ENCODE peak calls at places on chromosomes 7 and 10, in six cellular contexts. One of them, this sample, is unnamed.

GRCh38 chr7:40978047-40978446 is 724.8 kb downstream of the INHBA start:
- DNase-seq in mesendoderm: no peak
- DNase-seq in neuronal stem cell: no peak
- DNase-seq in trophoblast cell: no peak
- DNase-seq in H1: no peak
- DNase-seq in IMR-90: no peak
- DNase-seq in this sample: no peak

GRCh38 chr10:69382382-69383117 is 34.2 kb downstream of the TACR2 start:
- DNase-seq in trophoblast cell: no peak
- DNase-seq in H1: no peak
- DNase-seq in neuronal stem cell: no peak
- DNase-seq in IMR-90: peak; percentile 95
- DNase-seq in mesendoderm: no peak
- DNase-seq in this sample: peak; percentile 74

GRCh38 chr7:109094-109493 is 83.3 kb upstream of the FAM20C start:
- DNase-seq in H1: no peak
- DNase-seq in IMR-90: no peak
- DNase-seq in mesendoderm: no peak
- DNase-seq in neuronal stem cell: no peak
- DNase-seq in trophoblast cell: no peak
- DNase-seq in this sample: no peak

GRCh38 chr10:34334908-34335307 is 480.2 kb downstream of the PARD3 start:
- DNase-seq in H1: no peak
- DNase-seq in mesendoderm: no peak
- DNase-seq in IMR-90: no peak
- DNase-seq in neuronal stem cell: no peak
- DNase-seq in trophoblast cell: no peak
- DNase-seq in this sample: no peak

GRCh38 chr10:22590115-22590514 is 124.3 kb downstream of the PIP4K2A start:
- DNase-seq in neuronal stem cell: no peak
- DNase-seq in mesendoderm: no peak
- DNase-seq in IMR-90: peak; percentile 21
- DNase-seq in trophoblast cell: no peak
- DNase-seq in H1: no peak
- DNase-seq in this sample: no peak

GRCh38 chr7:2860627-2861133 is 16.6 kb upstream of the GNA12 start:
- DNase-seq in trophoblast cell: no peak
- DNase-seq in H1: no peak
- DNase-seq in IMR-90: no peak
- DNase-seq in mesendoderm: no peak
- DNase-seq in neuronal stem cell: no peak
- DNase-seq in this sample: no peak

GRCh38 chr10:60377955-60378354 is 11.7 kb downstream of the ANK3 start:
- DNase-seq in neuronal stem cell: no peak
- DNase-seq in IMR-90: peak; percentile 58
- DNase-seq in H1: no peak
- DNase-seq in mesendoderm: no peak
- DNase-seq in trophoblast cell: peak; percentile 10
- DNase-seq in this sample: no peak

GRCh38 chr10:79929409-79929904 is 19.4 kb downstream of the SFTPD start:
- DNase-seq in trophoblast cell: peak; percentile 89
- DNase-seq in H1: peak; percentile 93
- DNase-seq in neuronal stem cell: peak; percentile 65
- DNase-seq in IMR-90: peak; percentile 58
- DNase-seq in mesendoderm: peak; percentile 84
- DNase-seq in this sample: peak; percentile 62

GRCh38 chr10:77836299-77836820 is 90.2 kb downstream of the DLG5 start:
- DNase-seq in neuronal stem cell: no peak
- DNase-seq in trophoblast cell: peak; percentile 34
- DNase-seq in H1: no peak
- DNase-seq in mesendoderm: no peak
- DNase-seq in IMR-90: peak; percentile 22
- DNase-seq in this sample: peak; percentile 93

GRCh38 chr7:927031-927671 is 27.3 kb downstream of the ADAP1 start:
- DNase-seq in IMR-90: no peak
- DNase-seq in mesendoderm: peak; percentile 53
- DNase-seq in H1: peak; percentile 46
- DNase-seq in trophoblast cell: peak; percentile 100
- DNase-seq in neuronal stem cell: no peak
- DNase-seq in this sample: peak; percentile 17

GRCh38 chr7:87202705-87203104 is 16.8 kb downstream of the TMEM243 start:
- DNase-seq in IMR-90: no peak
- DNase-seq in H1: no peak
- DNase-seq in neuronal stem cell: no peak
- DNase-seq in trophoblast cell: no peak
- DNase-seq in mesendoderm: no peak
- DNase-seq in this sample: no peak

GRCh38 chr7:44100458-44101303 is 3.5 kb upstream of the AEBP1 start:
- DNase-seq in H1: no peak
- DNase-seq in IMR-90: peak; percentile 78
- DNase-seq in trophoblast cell: no peak
- DNase-seq in neuronal stem cell: no peak
- DNase-seq in mesendoderm: no peak
- DNase-seq in this sample: peak; percentile 89

GRCh38 chr10:110372656-110373055 is 67.9 kb upstream of the SMNDC1 start:
- DNase-seq in mesendoderm: no peak
- DNase-seq in trophoblast cell: no peak
- DNase-seq in IMR-90: no peak
- DNase-seq in neuronal stem cell: no peak
- DNase-seq in H1: no peak
- DNase-seq in this sample: no peak

GRCh38 chr7:100621554-100621953 is 9.2 kb downstream of the MOSPD3 start:
- DNase-seq in trophoblast cell: no peak
- DNase-seq in neuronal stem cell: no peak
- DNase-seq in mesendoderm: no peak
- DNase-seq in H1: no peak
- DNase-seq in IMR-90: no peak
- DNase-seq in this sample: peak; percentile 14

GRCh38 chr7:123120286-123120685 is 79.5 kb downstream of the SLC13A1 start:
- DNase-seq in mesendoderm: no peak
- DNase-seq in trophoblast cell: no peak
- DNase-seq in neuronal stem cell: no peak
- DNase-seq in IMR-90: no peak
- DNase-seq in H1: no peak
- DNase-seq in this sample: peak; percentile 52

GRCh38 chr7:155763721-155764431 is 48.4 kb downstream of the SHH start:
- DNase-seq in mesendoderm: no peak
- DNase-seq in H1: no peak
- DNase-seq in IMR-90: peak; percentile 77
- DNase-seq in trophoblast cell: no peak
- DNase-seq in neuronal stem cell: no peak
- DNase-seq in this sample: peak; percentile 86

GRCh38 chr7:105387621-105388372 is 924 bp downstream of the SRPK2 start:
- DNase-seq in neuronal stem cell: peak; percentile 61
- DNase-seq in IMR-90: peak; percentile 28
- DNase-seq in trophoblast cell: peak; percentile 84
- DNase-seq in H1: peak; percentile 67
- DNase-seq in mesendoderm: peak; percentile 82
- DNase-seq in this sample: peak; percentile 69

GRCh38 chr7:72546586-72546985 is 134.4 kb upstream of the CALN1 start:
- DNase-seq in H1: no peak
- DNase-seq in trophoblast cell: no peak
- DNase-seq in IMR-90: no peak
- DNase-seq in neuronal stem cell: no peak
- DNase-seq in mesendoderm: peak; percentile 69
- DNase-seq in this sample: no peak

GRCh38 chr7:101362334-101363195 is at the start of gene COL26A1:
- DNase-seq in trophoblast cell: peak; percentile 70
- DNase-seq in H1: peak; percentile 75
- DNase-seq in IMR-90: no peak
- DNase-seq in mesendoderm: peak; percentile 81
- DNase-seq in neuronal stem cell: peak; percentile 44
- DNase-seq in this sample: peak; percentile 35

GRCh38 chr7:118153551-118154177 is 30.3 kb upstream of the LSM8 start:
- DNase-seq in neuronal stem cell: peak; percentile 8
- DNase-seq in IMR-90: peak; percentile 33
- DNase-seq in H1: no peak
- DNase-seq in mesendoderm: peak; percentile 58
- DNase-seq in trophoblast cell: peak; percentile 91
- DNase-seq in this sample: peak; percentile 14

GRCh38 chr10:71531485-71532446 is 135.0 kb downstream of the CDH23 start:
- DNase-seq in trophoblast cell: no peak
- DNase-seq in mesendoderm: no peak
- DNase-seq in IMR-90: no peak
- DNase-seq in H1: no peak
- DNase-seq in neuronal stem cell: no peak
- DNase-seq in this sample: no peak

GRCh38 chr7:147245274-147245673 is 1128.7 kb downstream of the CNTNAP2 start:
- DNase-seq in mesendoderm: peak; percentile 74
- DNase-seq in H1: peak; percentile 66
- DNase-seq in IMR-90: peak; percentile 24
- DNase-seq in neuronal stem cell: peak; percentile 15
- DNase-seq in trophoblast cell: peak; percentile 56
- DNase-seq in this sample: peak; percentile 6

DNA sequence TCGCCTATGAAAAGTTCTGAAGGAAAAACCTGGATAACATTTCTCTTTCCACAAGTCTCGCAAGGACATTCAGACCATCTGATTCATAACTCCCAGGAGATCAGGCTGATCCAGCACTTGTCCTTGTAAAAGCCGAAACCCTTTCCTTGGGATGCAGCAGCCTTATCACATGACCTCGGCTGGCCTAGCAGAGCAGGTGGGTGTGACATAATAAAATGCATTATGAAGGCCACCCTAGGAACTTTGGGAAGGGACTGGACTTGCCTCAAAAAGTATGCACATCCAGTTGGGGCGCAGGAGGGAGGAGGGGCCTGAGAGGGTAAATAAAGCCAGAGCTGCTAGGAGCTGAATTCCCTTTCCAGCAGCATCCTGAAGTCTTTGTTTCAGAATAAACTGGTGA is 260.9 kb downstream of the SNX13 start:
- DNase-seq in IMR-90: no peak
- DNase-seq in neuronal stem cell: peak; percentile 36
- DNase-seq in mesendoderm: no peak
- DNase-seq in trophoblast cell: peak; percentile 14
- DNase-seq in H1: no peak
- DNase-seq in this sample: peak; percentile 82
- H3K9ac ChIP-seq in IMR-90: no peak overlapping the region
- H3K9ac ChIP-seq in neuronal stem cell: no peak overlapping the region
- H3K9ac ChIP-seq in mesendoderm: no peak overlapping the region
- H3K9ac ChIP-seq in trophoblast cell: no peak overlapping the region
- H3K9ac ChIP-seq in H1: no peak overlapping the region
- H3K9ac ChIP-seq in this sample: peak overlapping the region; percentile 87

GRCh38 chr7:133061792-133062191 is 20.1 kb downstream of the CHCHD3 start:
- DNase-seq in H1: no peak
- DNase-seq in trophoblast cell: no peak
- DNase-seq in mesendoderm: no peak
- DNase-seq in neuronal stem cell: no peak
- DNase-seq in IMR-90: no peak
- DNase-seq in this sample: no peak
- H3K23ac ChIP-seq in H1: no peak overlapping the region
- H3K23ac ChIP-seq in trophoblast cell: no peak overlapping the region
- H3K23ac ChIP-seq in mesendoderm: no peak overlapping the region
- H3K23ac ChIP-seq in neuronal stem cell: no peak overlapping the region
- H3K23ac ChIP-seq in IMR-90: no peak overlapping the region
- H3K23ac ChIP-seq in this sample: no peak overlapping the region

GRCh38 chr10:31709028-31709427 is 219.6 kb downstream of the ARHGAP12 start:
- DNase-seq in H1: no peak
- DNase-seq in mesendoderm: no peak
- DNase-seq in IMR-90: no peak
- DNase-seq in neuronal stem cell: no peak
- DNase-seq in trophoblast cell: no peak
- DNase-seq in this sample: no peak
- H3K4me3 ChIP-seq in H1: no peak overlapping the region
- H3K4me3 ChIP-seq in mesendoderm: no peak overlapping the region
- H3K4me3 ChIP-seq in IMR-90: no peak overlapping the region
- H3K4me3 ChIP-seq in neuronal stem cell: no peak overlapping the region
- H3K4me3 ChIP-seq in trophoblast cell: no peak overlapping the region
- H3K4me3 ChIP-seq in this sample: no peak overlapping the region

GRCh38 chr7:34247468-34247867 is 342.1 kb downstream of the BMPER start:
- DNase-seq in trophoblast cell: no peak
- DNase-seq in IMR-90: peak; percentile 33
- DNase-seq in neuronal stem cell: no peak
- DNase-seq in mesendoderm: no peak
- DNase-seq in H1: no peak
- DNase-seq in this sample: peak; percentile 69
- H3K9ac ChIP-seq in trophoblast cell: no peak overlapping the region
- H3K9ac ChIP-seq in IMR-90: no peak overlapping the region
- H3K9ac ChIP-seq in neuronal stem cell: no peak overlapping the region
- H3K9ac ChIP-seq in mesendoderm: no peak overlapping the region
- H3K9ac ChIP-seq in H1: no peak overlapping the region
- H3K9ac ChIP-seq in this sample: no peak overlapping the region

GRCh38 chr7:29976673-29977072 is 12.9 kb downstream of the SCRN1 start:
- DNase-seq in neuronal stem cell: no peak
- DNase-seq in IMR-90: peak; percentile 41
- DNase-seq in trophoblast cell: no peak
- DNase-seq in H1: no peak
- DNase-seq in mesendoderm: peak; percentile 44
- DNase-seq in this sample: peak; percentile 80
- H3K23ac ChIP-seq in neuronal stem cell: no peak overlapping the region
- H3K23ac ChIP-seq in IMR-90: peak overlapping the region; percentile 23
- H3K23ac ChIP-seq in trophoblast cell: no peak overlapping the region
- H3K23ac ChIP-seq in H1: no peak overlapping the region
- H3K23ac ChIP-seq in mesendoderm: no peak overlapping the region
- H3K23ac ChIP-seq in this sample: no peak overlapping the region